ENCODE peak calls at places on chromosomes 13 and 19, in four cellular contexts. S, X, D and V are unnamed samples.

GRCh38 chr19:8242212-8242821 is 33.1 kb downstream of the CERS4 start:
- DNase-seq in S (peak), X (no peak), D (no peak), V (peak)

GRCh38 chr19:46495789-46496099 is at the start of gene PNMA8B:
- DNase-seq in S (no peak), X (peak), D (no peak), V (no peak)

GRCh38 chr13:112820318-112820717 is 130.5 kb downstream of the ATP11A start:
- DNase-seq in S (no peak), X (peak), D (no peak), V (no peak)

GRCh38 chr19:11577451-11578341 is at the start of gene ACP5:
- DNase-seq in S (no peak), X (no peak), D (no peak), V (no peak)

GRCh38 chr19:1169921-1170885 is 3.9 kb downstream of the SBNO2 start:
- DNase-seq in S (no peak), X (no peak), D (no peak), V (no peak)

GRCh38 chr19:46351241-46352041 is 4.6 kb downstream of the PPP5C start:
- DNase-seq in S (peak), X (no peak), D (peak), V (no peak)

GRCh38 chr19:46717716-46718143 is 816 bp upstream of the PRKD2 start:
- DNase-seq in S (peak), X (no peak), D (no peak), V (peak)

GRCh38 chr19:56119585-56119978 is 1.5 kb downstream of the ZNF787 start:
- DNase-seq in S (peak), X (no peak), D (no peak), V (no peak)

GRCh38 chr19:1245884-1246816 is 2.2 kb upstream of the MIDN start:
- DNase-seq in S (no peak), X (peak), D (no peak), V (peak)

GRCh38 chr19:19538077-19538764 is at the start of gene CILP2:
- DNase-seq in S (no peak), X (no peak), D (no peak), V (peak)

GRCh38 chr19:49064768-49065611 is at the start of gene NTF4:
- DNase-seq in S (peak), X (no peak), D (no peak), V (no peak)

GRCh38 chr19:1503089-1503924 is 9.5 kb downstream of the ADAMTSL5 start:
- DNase-seq in S (peak), X (no peak), D (no peak), V (peak)